ENCODE peak calls at places on chromosome 19, in eight cellular contexts. F is stimulated activated CD8-positive, alpha-beta memory T cell treated with anti-CD3 and anti-CD28 coated beads, Interleukin-4, amount 100 ng/mL, for 4 hours; O is neural progenitor cell; A is ascending aorta; C is stimulated activated CD4-positive, alpha-beta T cell treated with anti-CD3 and anti-CD28 coated beads, Interleukin-15, amount 100 ng/mL, for 1 hour; Z is B cell; K is A549; I is bronchial epithelial cell. U is an unnamed sample.

GRCh38 chr19:42229855-42230331 is 9.8 kb downstream of the ZNF526 start:
- DNase-seq in F (no peak), O (no peak), A (no peak), C (no peak), Z (no peak), K (no peak), I (no peak), U (peak; percentile 32)

GRCh38 chr19:33467851-33468250 is 53.7 kb downstream of the PEPD start:
- DNase-seq in F (no peak), O (no peak), A (peak; percentile 24), C (no peak), Z (no peak), K (no peak), I (no peak), U (no peak)

GRCh38 chr19:44684892-44685847 is 13.8 kb upstream of the CEACAM16 start:
- DNase-seq in F (no peak), O (peak; percentile 28), A (peak; percentile 69), C (no peak), Z (no peak), K (peak; percentile 95), I (peak; percentile 84), U (peak; percentile 58)

GRCh38 chr19:47509973-47510372 is 4.9 kb downstream of the NAPA start:
- DNase-seq in F (no peak), O (no peak), A (peak; percentile 86), C (no peak), Z (no peak), K (no peak), I (peak; percentile 63), U (no peak)

GRCh38 chr19:46717716-46718143 is 816 bp upstream of the PRKD2 start:
- DNase-seq in F (no peak), O (no peak), A (no peak), C (no peak), Z (peak; percentile 53), K (no peak), I (no peak), U (no peak)

GRCh38 chr19:662207-662961 is 630 bp downstream of the RNF126 start:
- DNase-seq in F (peak; percentile 57), O (peak; percentile 55), A (no peak), C (peak; percentile 35), Z (peak; percentile 77), K (no peak), I (peak; percentile 47), U (peak; percentile 36)

GRCh38 chr19:3140667-3141038 is 4.8 kb downstream of the GNA15 start:
- DNase-seq in F (no peak), O (no peak), A (no peak), C (no peak), Z (no peak), K (no peak), I (no peak), U (no peak)

GRCh38 chr19:45507864-45508680 is 793 bp downstream of the VASP start:
- DNase-seq in F (no peak), O (peak; percentile 57), A (no peak), C (no peak), Z (peak; percentile 62), K (no peak), I (peak; percentile 30), U (peak; percentile 44)

GRCh38 chr19:4559569-4559968 is at the start of gene SEMA6B:
- DNase-seq in F (no peak), O (no peak), A (peak; percentile 73), C (no peak), Z (no peak), K (no peak), I (no peak), U (no peak)

GRCh38 chr19:45668342-45668871 is 386 bp downstream of the GIPR start:
- DNase-seq in F (no peak), O (no peak), A (no peak), C (no peak), Z (peak; percentile 55), K (no peak), I (no peak), U (no peak)

GRCh38 chr19:8484331-8484894 is 18.0 kb downstream of the PRAM1 start:
- DNase-seq in F (no peak), O (no peak), A (no peak), C (no peak), Z (no peak), K (no peak), I (no peak), U (no peak)

GRCh38 chr19:45613926-45614725 is 12.1 kb upstream of the GPR4 start:
- DNase-seq in F (no peak), O (no peak), A (no peak), C (no peak), Z (no peak), K (peak; percentile 99), I (peak; percentile 96), U (peak; percentile 94)

GRCh38 chr19:51316688-51317087 is 5.2 kb downstream of the IGLON5 start:
- DNase-seq in F (no peak), O (no peak), A (no peak), C (no peak), Z (no peak), K (no peak), I (no peak), U (no peak)

GRCh38 chr19:42497492-42498226 is 30.6 kb downstream of the CEACAM1 start:
- DNase-seq in F (no peak), O (no peak), A (no peak), C (no peak), Z (peak; percentile 45), K (peak; percentile 73), I (no peak), U (no peak)

GRCh38 chr19:5264453-5264852 is 76.2 kb downstream of the PTPRS start:
- DNase-seq in F (no peak), O (no peak), A (no peak), C (no peak), Z (no peak), K (no peak), I (no peak), U (no peak)

GRCh38 chr19:6672693-6673290 is 2.8 kb upstream of the TNFSF14 start:
- DNase-seq in F (no peak), O (no peak), A (no peak), C (no peak), Z (no peak), K (no peak), I (no peak), U (no peak)

GRCh38 chr19:44657211-44657921 is 13.7 kb downstream of the PVR start:
- DNase-seq in F (peak; percentile 40), O (peak; percentile 81), A (peak; percentile 78), C (peak; percentile 32), Z (peak; percentile 79), K (peak; percentile 87), I (peak; percentile 29), U (no peak)

GRCh38 chr19:2552859-2553258 is 76.9 kb downstream of the GADD45B start:
- DNase-seq in F (peak; percentile 27), O (no peak), A (no peak), C (peak; percentile 24), Z (peak; percentile 79), K (no peak), I (no peak), U (no peak)

GRCh38 chr19:42023121-42023942 is 29.3 kb upstream of the ATP1A3 start:
- DNase-seq in F (no peak), O (peak; percentile 55), A (no peak), C (no peak), Z (no peak), K (peak; percentile 73), I (peak; percentile 9), U (no peak)

GRCh38 chr19:2969104-2969504 is 8.3 kb upstream of the TLE6 start:
- DNase-seq in F (no peak), O (no peak), A (no peak), C (no peak), Z (peak; percentile 49), K (no peak), I (no peak), U (no peak)

GRCh38 chr19:3545669-3546034 is 6.7 kb downstream of the TEKTIP1 start:
- DNase-seq in F (no peak), O (no peak), A (no peak), C (no peak), Z (no peak), K (no peak), I (no peak), U (no peak)

GRCh38 chr19:3201072-3201700 is 15.5 kb downstream of the NCLN start:
- DNase-seq in F (no peak), O (no peak), A (no peak), C (no peak), Z (no peak), K (no peak), I (no peak), U (no peak)

GRCh38 chr19:50003810-50004419 is 21.3 kb downstream of the VRK3 start:
- DNase-seq in F (peak; percentile 21), O (no peak), A (peak; percentile 90), C (no peak), Z (no peak), K (peak; percentile 93), I (peak; percentile 91), U (peak; percentile 97)